ENCODE peak calls at places on chromosomes 13 and 19, in five cellular contexts. T is esophagus muscularis mucosa, D is esophagus squamous epithelium, W is prostate gland, H is thyroid gland. L is an unnamed sample.

GRCh38 chr19:57068921-57069697 is 50.7 kb upstream of the USP29 start:
- DNase-seq in T (no peak), D (no peak), W (peak; percentile 18), H (peak; percentile 44), L (peak; percentile 91)

GRCh38 chr13:21583496-21583895 is 20.5 kb downstream of the MICU2 start:
- DNase-seq in T (no peak), D (no peak), W (no peak), H (no peak), L (no peak)

GRCh38 chr19:37699057-37699456 is 20.5 kb downstream of the ZNF607 start:
- DNase-seq in T (no peak), D (no peak), W (no peak), H (no peak), L (no peak)

GRCh38 chr19:7225741-7226140 is 68.5 kb downstream of the INSR start:
- DNase-seq in T (no peak), D (no peak), W (no peak), H (no peak), L (peak; percentile 39)

GRCh38 chr13:99656843-99657506 is 155.7 kb downstream of the TM9SF2 start:
- DNase-seq in T (peak; percentile 42), D (no peak), W (no peak), H (no peak), L (no peak)

GRCh38 chr13:23500858-23501257 is 67.4 kb upstream of the SACS start:
- DNase-seq in T (peak; percentile 1), D (no peak), W (no peak), H (no peak), L (no peak)

GRCh38 chr19:39934584-39935233 is at the start of gene FCGBP:
- DNase-seq in T (no peak), D (no peak), W (no peak), H (no peak), L (no peak)

GRCh38 chr19:19602713-19603320 is 15.7 kb downstream of the PBX4 start:
- DNase-seq in T (no peak), D (no peak), W (no peak), H (no peak), L (no peak)

GRCh38 chr19:35328851-35329285 is at the start of gene CD22:
- DNase-seq in T (no peak), D (no peak), W (no peak), H (no peak), L (no peak)

GRCh38 chr13:37208052-37208451 is 102.6 kb upstream of the CSNK1A1L start:
- DNase-seq in T (no peak), D (no peak), W (no peak), H (no peak), L (no peak)

GRCh38 chr19:1265611-1266115 is 3.5 kb upstream of the CIRBP start:
- DNase-seq in T (no peak), D (no peak), W (peak; percentile 38), H (peak; percentile 48), L (peak; percentile 66)

GRCh38 chr19:13839193-13839937 is 37.6 kb upstream of the NANOS3 start:
- DNase-seq in T (peak; percentile 97), D (no peak), W (peak; percentile 77), H (peak; percentile 87), L (peak; percentile 71)

GRCh38 chr19:45492627-45493470 is 4.0 kb downstream of the RTN2 start:
- DNase-seq in T (no peak), D (no peak), W (peak; percentile 76), H (peak; percentile 22), L (no peak)

GRCh38 chr19:29079331-29079730 is 133.6 kb downstream of the UQCRFS1 start:
- DNase-seq in T (no peak), D (no peak), W (no peak), H (no peak), L (no peak)

GRCh38 chr19:5681446-5682292 is 842 bp downstream of the HSD11B1L start:
- DNase-seq in T (no peak), D (no peak), W (no peak), H (no peak), L (no peak)

GRCh38 chr13:41608111-41608510 is 150.8 kb downstream of the RGCC start:
- DNase-seq in T (no peak), D (no peak), W (no peak), H (no peak), L (no peak)

GRCh38 chr13:102930566-102930965 is 84.7 kb downstream of the ERCC5 start:
- DNase-seq in T (no peak), D (no peak), W (no peak), H (no peak), L (no peak)

GRCh38 chr19:17458970-17459369 is 1.8 kb downstream of the NXNL1 start:
- DNase-seq in T (no peak), D (no peak), W (no peak), H (no peak), L (no peak)

GRCh38 chr19:28466107-28467045 is 746.6 kb downstream of the UQCRFS1 start:
- DNase-seq in T (no peak), D (no peak), W (peak; percentile 19), H (peak; percentile 72), L (no peak)

GRCh38 chr13:82713681-82714405 is 1168.4 kb downstream of the SLITRK1 start:
- DNase-seq in T (no peak), D (no peak), W (no peak), H (no peak), L (no peak)

GRCh38 chr19:29483944-29484581 is 41.7 kb upstream of the VSTM2B start:
- DNase-seq in T (peak; percentile 72), D (no peak), W (no peak), H (no peak), L (peak; percentile 7)

GRCh38 chr13:77112961-77113360 is 86.0 kb upstream of the FBXL3 start:
- DNase-seq in T (no peak), D (no peak), W (no peak), H (no peak), L (no peak)

GRCh38 chr19:13155472-13156284 is 5.5 kb downstream of the IER2 start:
- DNase-seq in T (peak; percentile 93), D (peak; percentile 35), W (peak; percentile 37), H (peak; percentile 86), L (peak; percentile 85)

GRCh38 chr19:2426661-2427322 is 594 bp downstream of the TIMM13 start:
- DNase-seq in T (no peak), D (no peak), W (no peak), H (peak; percentile 9), L (peak; percentile 67)

GRCh38 chr19:9149976-9150375 is 9.8 kb downstream of the ZNF317 start:
- DNase-seq in T (no peak), D (no peak), W (no peak), H (no peak), L (no peak)

GRCh38 chr13:92187378-92187989 is 789.1 kb downstream of the GPC5 start:
- DNase-seq in T (no peak), D (no peak), W (peak; percentile 12), H (no peak), L (no peak)

GRCh38 chr13:51907040-51907732 is 45.4 kb downstream of the CCDC70 start:
- DNase-seq in T (no peak), D (no peak), W (no peak), H (no peak), L (no peak)

GRCh38 chr13:99997702-99998219 is 16.2 kb downstream of the ZIC2 start:
- DNase-seq in T (no peak), D (no peak), W (no peak), H (no peak), L (no peak)

GRCh38 chr13:27353166-27353583 is 71.2 kb upstream of the GTF3A start:
- DNase-seq in T (no peak), D (no peak), W (no peak), H (no peak), L (no peak)

GRCh38 chr19:29666634-29667389 is 1.6 kb downstream of the PLEKHF1 start:
- DNase-seq in T (no peak), D (no peak), W (peak; percentile 70), H (peak; percentile 68), L (peak; percentile 79)

GRCh38 chr19:54133312-54133956 is 4.1 kb upstream of the CNOT3 start:
- DNase-seq in T (no peak), D (peak; percentile 71), W (no peak), H (no peak), L (no peak)

GRCh38 chr19:2618611-2619010 is 83.9 kb downstream of the GNG7 start:
- DNase-seq in T (no peak), D (no peak), W (no peak), H (no peak), L (no peak)

DNA sequence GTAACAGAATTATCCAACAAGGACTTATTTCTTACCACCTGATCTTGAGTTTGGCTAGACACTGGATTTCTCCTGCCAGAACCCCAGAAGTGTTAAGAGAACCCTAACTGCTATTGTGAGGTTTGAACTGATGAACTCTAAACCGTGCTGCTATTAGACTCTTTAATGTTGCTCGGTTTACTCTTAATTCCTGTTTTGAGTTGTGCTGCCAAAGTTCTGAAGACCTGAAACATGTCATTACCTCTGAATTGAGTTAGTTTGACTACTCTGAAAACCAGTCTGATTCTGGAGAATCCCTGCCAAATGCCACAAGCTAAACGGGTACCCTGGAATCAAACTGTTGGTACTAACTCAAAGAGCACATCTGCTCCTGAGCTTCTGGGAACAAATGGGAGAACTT is 215.5 kb downstream of the KLF12 start:
- DNase-seq in T (no peak), D (no peak), W (no peak), H (no peak), L (no peak)
- TF ChIP-seq POLR2A in T (no peak), D (no peak), W (no peak), H (no peak), L (no peak)

DNA sequence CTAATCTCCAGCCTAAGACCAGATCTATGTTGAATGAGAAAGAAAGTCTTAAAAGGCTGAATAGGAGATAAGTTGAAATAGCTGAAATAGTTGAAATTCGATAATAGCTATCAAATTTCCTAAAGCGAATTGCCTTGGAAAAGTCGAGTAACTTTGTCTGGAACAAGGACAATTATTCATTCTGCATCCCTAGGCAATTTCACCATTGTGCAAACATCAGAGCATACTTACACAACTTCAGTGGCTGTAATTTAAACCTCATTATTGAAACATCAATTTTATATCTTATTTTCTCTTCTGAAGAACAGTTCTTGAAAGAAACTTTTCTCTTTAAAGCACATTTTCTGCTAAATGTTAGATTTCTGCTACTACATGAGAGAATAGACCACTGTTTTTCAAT is 13.6 kb downstream of the TNFSF13B start:
- DNase-seq in T (no peak), D (no peak), W (no peak), H (no peak), L (no peak)
- H3K27ac ChIP-seq in T (no peak overlapping the region), D (no peak overlapping the region), W (no peak overlapping the region), H (no peak overlapping the region), L (no peak overlapping the region)

DNA sequence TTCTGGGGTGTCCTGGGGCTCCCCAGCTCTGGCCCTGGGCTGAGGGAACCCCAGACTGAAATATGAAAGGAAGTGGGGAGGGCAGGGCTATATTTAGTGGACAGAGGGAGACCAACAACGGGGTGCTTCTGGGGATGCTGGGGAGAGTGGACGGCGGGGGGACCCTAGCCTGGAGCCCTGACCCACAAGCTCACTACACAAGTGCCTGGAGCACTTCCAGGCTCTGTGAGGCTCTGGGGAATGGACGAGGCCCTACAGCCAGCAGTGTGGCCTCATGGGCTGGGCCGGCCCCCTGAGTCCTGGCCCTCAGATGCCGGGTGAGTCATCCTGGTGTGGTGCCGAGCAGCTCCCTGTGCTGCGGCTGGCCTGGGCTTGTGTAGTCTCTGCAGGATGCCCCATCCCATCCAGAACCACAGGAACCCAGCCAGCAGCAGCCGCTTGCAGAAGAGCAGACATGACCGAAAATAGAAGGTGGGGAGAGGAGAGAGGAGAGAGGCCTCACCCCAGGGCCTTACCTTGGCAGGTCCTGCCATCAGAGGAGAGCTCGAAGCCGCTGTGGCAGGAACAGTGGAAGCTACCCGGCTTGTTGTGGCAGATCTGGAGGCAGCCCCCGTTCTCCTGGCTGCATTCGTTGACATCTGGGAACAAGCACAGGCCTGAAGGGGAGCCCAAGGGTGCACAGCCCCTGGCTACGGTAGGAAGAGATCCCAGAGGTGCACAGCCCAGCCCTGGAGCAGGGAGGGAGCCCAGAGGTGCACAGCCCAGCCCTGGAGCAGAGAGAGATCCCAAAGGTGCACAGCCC is 26.1 kb downstream of the GAS6 start:
- DNase-seq in T (peak; percentile 97), D (peak; percentile 53), W (peak; percentile 95), H (peak; percentile 96), L (peak; percentile 94)
- H3K4me3 ChIP-seq in T (peak overlapping the region; percentile 27), D (no peak overlapping the region), W (no peak overlapping the region), H (no peak overlapping the region), L (peak overlapping the region; percentile 22)

GRCh38 chr19:41310031-41310831 is at the start of gene CCDC97:
- DNase-seq in T (peak; percentile 97), D (no peak), W (peak; percentile 82), H (peak; percentile 86), L (peak; percentile 90)
- TF ChIP-seq POLR2A in T (peak; percentile 33), D (peak; percentile 82), W (peak; percentile 73), H (no peak), L (peak; percentile 59)

L was measured in ovary.